ENCODE peak calls at places on chromosomes 13 and 19, in eight cellular contexts. N is SK-N-SH, Q is NCI-H345, X is Right ventricle myocardium superior, U is stomach, L is WTC11, D is midbrain, W is AG10803. M is an unnamed sample.

GRCh38 chr13:26051231-26052135 is at the start of gene SHISA2:
- DNase-seq in N (peak), Q (peak), X (peak), U (peak), L (peak), D (peak), W (peak), M (peak)

GRCh38 chr13:51066091-51066831 is 44.8 kb downstream of the C13orf42 start:
- DNase-seq in N (no peak), Q (no peak), X (no peak), U (no peak), L (no peak), D (no peak), W (no peak), M (peak)

GRCh38 chr13:20955496-20955895 is 53.0 kb upstream of the XPO4 start:
- DNase-seq in N (no peak), Q (no peak), X (no peak), U (no peak), L (no peak), D (no peak), W (no peak), M (no peak)

GRCh38 chr19:33366127-33366526 is 7.4 kb upstream of the CEBPG start:
- DNase-seq in N (no peak), Q (no peak), X (no peak), U (no peak), L (no peak), D (no peak), W (no peak), M (no peak)

GRCh38 chr13:22076658-22077057 is 405.8 kb downstream of the FGF9 start:
- DNase-seq in N (no peak), Q (peak), X (no peak), U (no peak), L (no peak), D (no peak), W (no peak), M (no peak)

GRCh38 chr13:67146523-67147130 is 83.5 kb downstream of the PCDH9 start:
- DNase-seq in N (no peak), Q (no peak), X (no peak), U (no peak), L (no peak), D (no peak), W (no peak), M (no peak)

GRCh38 chr13:51999525-51999924 is 11.7 kb downstream of the ATP7B start:
- DNase-seq in N (no peak), Q (no peak), X (peak), U (peak), L (no peak), D (no peak), W (peak), M (peak)

GRCh38 chr19:35844482-35845214 is 7.7 kb downstream of the NPHS1 start:
- DNase-seq in N (no peak), Q (no peak), X (no peak), U (no peak), L (no peak), D (no peak), W (no peak), M (no peak)

GRCh38 chr19:43470288-43470687 is 4.9 kb upstream of the LYPD3 start:
- DNase-seq in N (peak), Q (no peak), X (no peak), U (no peak), L (no peak), D (no peak), W (no peak), M (no peak)

GRCh38 chr19:17090501-17091074 is 15.0 kb downstream of the MYO9B start:
- DNase-seq in N (no peak), Q (no peak), X (no peak), U (no peak), L (no peak), D (no peak), W (peak), M (peak)

GRCh38 chr13:37306778-37307544 is 201.5 kb upstream of the CSNK1A1L start:
- DNase-seq in N (no peak), Q (no peak), X (no peak), U (no peak), L (no peak), D (no peak), W (peak), M (peak)

GRCh38 chr19:46926201-46927071 is 65.6 kb downstream of the ARHGAP35 start:
- DNase-seq in N (no peak), Q (no peak), X (no peak), U (no peak), L (no peak), D (peak), W (no peak), M (peak)

GRCh38 chr19:494171-495046 is 1.9 kb upstream of the MADCAM1 start:
- DNase-seq in N (no peak), Q (no peak), X (no peak), U (no peak), L (no peak), D (no peak), W (no peak), M (no peak)

GRCh38 chr13:66618702-66619101 is 611.4 kb downstream of the PCDH9 start:
- DNase-seq in N (peak), Q (peak), X (no peak), U (no peak), L (no peak), D (no peak), W (peak), M (peak)